ENCODE peak calls at places on chromosomes 1 and 21, in five cellular contexts. One of them, this sample, is unnamed.

GRCh38 chr1:116393015-116393414 is 20.0 kb downstream of the ATP1A1 start:
- DNase-seq in right lobe of liver: no peak
- DNase-seq in IMR-90: no peak
- DNase-seq in pancreas: no peak
- DNase-seq in CD8-positive, alpha-beta T cell: no peak
- DNase-seq in this sample: no peak

GRCh38 chr1:247110627-247111258 is 6.6 kb upstream of the ZNF669 start:
- DNase-seq in pancreas: no peak
- DNase-seq in CD8-positive, alpha-beta T cell: no peak
- DNase-seq in right lobe of liver: no peak
- DNase-seq in IMR-90: peak; percentile 6
- DNase-seq in this sample: no peak

GRCh38 chr1:17502326-17502778 is 37.1 kb upstream of the ARHGEF10L start:
- DNase-seq in IMR-90: peak; percentile 85
- DNase-seq in right lobe of liver: peak; percentile 86
- DNase-seq in pancreas: peak; percentile 99
- DNase-seq in CD8-positive, alpha-beta T cell: no peak
- DNase-seq in this sample: peak; percentile 93

GRCh38 chr1:170010443-170010842 is 64.1 kb downstream of the KIFAP3 start:
- DNase-seq in IMR-90: peak; percentile 55
- DNase-seq in pancreas: no peak
- DNase-seq in CD8-positive, alpha-beta T cell: no peak
- DNase-seq in right lobe of liver: no peak
- DNase-seq in this sample: peak; percentile 83

GRCh38 chr1:89672489-89673183 is 39.7 kb downstream of the LRRC8C start:
- DNase-seq in right lobe of liver: no peak
- DNase-seq in CD8-positive, alpha-beta T cell: no peak
- DNase-seq in pancreas: no peak
- DNase-seq in IMR-90: peak; percentile 65
- DNase-seq in this sample: no peak

GRCh38 chr1:36542962-36543515 is 60.3 kb upstream of the CSF3R start:
- DNase-seq in right lobe of liver: peak; percentile 26
- DNase-seq in IMR-90: no peak
- DNase-seq in pancreas: no peak
- DNase-seq in CD8-positive, alpha-beta T cell: no peak
- DNase-seq in this sample: no peak

GRCh38 chr1:112998592-112999235 is 42.7 kb upstream of the SLC16A1 start:
- DNase-seq in CD8-positive, alpha-beta T cell: no peak
- DNase-seq in right lobe of liver: peak; percentile 69
- DNase-seq in IMR-90: peak; percentile 71
- DNase-seq in pancreas: no peak
- DNase-seq in this sample: no peak

GRCh38 chr21:42209801-42210479 is 9.0 kb upstream of the ABCG1 start:
- DNase-seq in pancreas: no peak
- DNase-seq in right lobe of liver: no peak
- DNase-seq in CD8-positive, alpha-beta T cell: no peak
- DNase-seq in IMR-90: no peak
- DNase-seq in this sample: no peak

GRCh38 chr1:229282295-229282823 is 11.4 kb downstream of the RAB4A start:
- DNase-seq in CD8-positive, alpha-beta T cell: no peak
- DNase-seq in IMR-90: no peak
- DNase-seq in right lobe of liver: no peak
- DNase-seq in pancreas: no peak
- DNase-seq in this sample: no peak

GRCh38 chr1:229280037-229280828 is 9.3 kb downstream of the RAB4A start:
- DNase-seq in right lobe of liver: no peak
- DNase-seq in IMR-90: no peak
- DNase-seq in CD8-positive, alpha-beta T cell: no peak
- DNase-seq in pancreas: no peak
- DNase-seq in this sample: no peak

GRCh38 chr1:229279242-229279641 is 8.3 kb downstream of the RAB4A start:
- DNase-seq in pancreas: no peak
- DNase-seq in right lobe of liver: no peak
- DNase-seq in IMR-90: no peak
- DNase-seq in CD8-positive, alpha-beta T cell: no peak
- DNase-seq in this sample: no peak

GRCh38 chr1:229283183-229283611 is 12.3 kb downstream of the RAB4A start:
- DNase-seq in CD8-positive, alpha-beta T cell: no peak
- DNase-seq in pancreas: no peak
- DNase-seq in IMR-90: no peak
- DNase-seq in right lobe of liver: peak; percentile 77
- DNase-seq in this sample: no peak

DNA sequence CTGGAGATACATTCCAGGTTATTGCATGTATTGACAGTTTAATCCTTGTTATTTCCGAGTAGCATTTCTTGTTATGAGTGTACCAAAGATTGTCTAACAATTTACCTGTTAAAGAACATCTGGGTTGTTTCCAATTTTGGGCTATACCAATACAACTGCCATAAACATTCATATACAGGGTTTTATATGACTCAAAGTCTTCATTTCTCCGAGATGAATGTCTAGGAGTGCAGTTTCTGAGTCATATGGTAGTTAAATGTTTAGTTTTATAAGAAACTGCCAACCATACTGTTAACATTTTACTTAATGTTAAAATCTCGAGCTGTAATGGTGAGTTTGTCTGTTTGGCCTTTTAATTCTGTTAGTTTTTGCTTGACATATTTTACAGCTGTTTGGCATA is 10.0 kb downstream of the RAB4A start:
- DNase-seq in IMR-90: peak; percentile 68
- DNase-seq in right lobe of liver: no peak
- DNase-seq in CD8-positive, alpha-beta T cell: no peak
- DNase-seq in pancreas: no peak
- DNase-seq in this sample: no peak
- H3K4me1 ChIP-seq in IMR-90: peaks cover 12% of the 10 kb centered on the region
- H3K4me1 ChIP-seq in right lobe of liver: peaks cover 40% of the 10 kb centered on the region
- H3K4me1 ChIP-seq in CD8-positive, alpha-beta T cell: peaks cover 17% of the 10 kb centered on the region
- H3K4me1 ChIP-seq in pancreas: peaks cover 3% of the 10 kb centered on the region
- H3K4me1 ChIP-seq in this sample: peaks cover 37% of the 10 kb centered on the region

GRCh38 chr1:18970762-18971161 is 14.3 kb upstream of the IFFO2 start:
- DNase-seq in pancreas: no peak
- DNase-seq in CD8-positive, alpha-beta T cell: no peak
- DNase-seq in right lobe of liver: no peak
- DNase-seq in IMR-90: no peak
- DNase-seq in this sample: no peak

GRCh38 chr1:18974005-18974404 is 17.5 kb upstream of the IFFO2 start:
- DNase-seq in right lobe of liver: no peak
- DNase-seq in pancreas: no peak
- DNase-seq in IMR-90: no peak
- DNase-seq in CD8-positive, alpha-beta T cell: no peak
- DNase-seq in this sample: no peak

GRCh38 chr1:18973446-18973955 is 17.0 kb upstream of the IFFO2 start:
- DNase-seq in CD8-positive, alpha-beta T cell: no peak
- DNase-seq in IMR-90: no peak
- DNase-seq in right lobe of liver: no peak
- DNase-seq in pancreas: no peak
- DNase-seq in this sample: no peak

GRCh38 chr1:18972991-18973390 is 16.5 kb upstream of the IFFO2 start:
- DNase-seq in right lobe of liver: no peak
- DNase-seq in pancreas: no peak
- DNase-seq in CD8-positive, alpha-beta T cell: no peak
- DNase-seq in IMR-90: peak; percentile 34
- DNase-seq in this sample: no peak

DNA sequence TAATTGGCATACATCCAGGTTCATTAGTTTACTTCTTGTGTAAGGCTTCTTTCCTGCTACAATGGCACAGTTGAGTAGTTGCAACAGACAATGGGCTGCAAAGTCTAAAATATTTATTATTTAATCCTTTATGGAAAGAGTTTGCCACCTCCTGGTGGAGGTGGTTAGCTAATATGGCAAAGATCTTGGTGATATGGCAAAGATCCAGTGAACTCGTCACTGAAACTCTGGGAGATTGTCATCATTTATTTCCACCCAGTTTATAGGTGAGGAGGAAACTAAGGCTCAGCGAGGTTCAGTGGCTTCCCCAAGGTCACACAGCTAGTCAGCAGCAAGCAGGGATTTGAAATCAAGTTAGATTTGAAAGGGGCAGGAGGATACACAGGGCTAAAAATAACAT is 16.1 kb upstream of the IFFO2 start:
- DNase-seq in IMR-90: peak; percentile 26
- DNase-seq in CD8-positive, alpha-beta T cell: no peak
- DNase-seq in right lobe of liver: no peak
- DNase-seq in pancreas: no peak
- DNase-seq in this sample: peak; percentile 39
- TF ChIP-seq CTCF in IMR-90: peak; percentile 43
- TF ChIP-seq CTCF in CD8-positive, alpha-beta T cell: peak; percentile 59
- TF ChIP-seq CTCF in right lobe of liver: peak; percentile 54
- TF ChIP-seq CTCF in pancreas: no peak
- TF ChIP-seq CTCF in this sample: no peak

DNA sequence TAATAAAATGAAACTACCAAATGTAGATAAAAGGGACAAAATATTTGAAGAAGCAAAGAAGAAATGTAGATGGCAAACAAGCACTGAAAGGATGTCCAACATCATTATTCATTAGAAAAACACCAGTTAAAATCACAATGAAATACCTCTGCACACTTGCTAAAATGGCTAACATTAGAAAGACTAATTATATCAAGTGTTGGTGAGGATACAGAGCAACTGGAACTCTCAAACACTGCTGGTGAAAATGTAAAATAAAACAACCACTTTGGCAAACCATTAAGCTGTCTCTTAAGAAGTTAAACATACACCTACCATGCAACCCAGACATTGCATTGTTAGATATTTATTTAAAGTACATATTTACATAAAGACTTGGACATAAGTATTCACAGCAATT is 138.6 kb upstream of the FGGY start:
- DNase-seq in pancreas: no peak
- DNase-seq in right lobe of liver: no peak
- DNase-seq in IMR-90: no peak
- DNase-seq in CD8-positive, alpha-beta T cell: no peak
- DNase-seq in this sample: no peak
- H3K4me3 ChIP-seq in pancreas: no peak overlapping the region
- H3K4me3 ChIP-seq in right lobe of liver: no peak overlapping the region
- H3K4me3 ChIP-seq in IMR-90: no peak overlapping the region
- H3K4me3 ChIP-seq in CD8-positive, alpha-beta T cell: no peak overlapping the region
- H3K4me3 ChIP-seq in this sample: no peak overlapping the region

DNA sequence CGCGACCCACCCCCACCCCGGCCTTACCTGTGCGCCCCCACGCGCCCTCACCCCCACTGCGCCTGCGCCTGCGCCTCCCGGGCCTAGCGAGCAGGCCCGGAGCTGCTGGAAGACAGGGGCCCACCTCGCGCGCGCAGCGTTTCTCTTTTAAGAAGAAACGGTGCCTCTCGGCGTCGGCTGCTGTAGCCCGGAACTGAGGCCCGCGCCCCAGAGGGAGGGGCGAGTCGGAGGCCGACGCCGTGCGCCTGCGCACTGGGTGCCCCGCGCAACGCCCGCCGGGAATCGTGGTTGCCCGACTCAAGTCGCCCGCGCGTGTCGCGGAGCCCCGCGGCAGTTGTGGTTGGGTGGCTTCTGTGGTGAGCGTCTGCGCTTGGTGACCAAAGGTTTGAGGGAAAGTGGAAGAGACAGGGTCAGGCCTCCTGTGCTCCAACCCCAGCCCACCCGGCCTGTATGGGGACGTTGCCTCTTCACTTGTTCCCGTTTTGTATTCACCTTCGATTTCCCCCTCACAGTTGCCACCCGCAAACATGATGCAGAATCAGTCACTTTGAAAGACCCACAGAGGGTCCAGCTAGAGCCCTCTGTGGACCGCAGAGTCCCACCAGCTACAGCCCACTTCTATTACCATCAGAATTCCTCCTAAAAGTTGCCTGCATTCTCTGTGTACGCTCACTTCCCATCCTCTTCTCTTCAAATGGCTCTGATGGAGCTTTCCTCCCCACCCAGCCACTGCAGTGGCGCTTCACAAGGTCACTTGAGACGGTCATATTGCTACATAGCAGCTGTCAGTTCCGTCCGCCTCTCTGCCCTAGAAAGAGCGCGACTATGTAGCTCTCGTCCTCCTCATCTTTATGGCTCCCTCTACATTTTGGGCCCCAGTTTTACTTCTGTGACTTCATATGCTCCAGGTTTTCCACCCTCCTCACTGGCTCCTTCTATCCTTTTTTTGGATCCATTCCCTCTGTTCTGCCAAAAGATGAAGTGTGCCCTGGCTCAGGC is at the start of gene ZNF692:
- DNase-seq in IMR-90: peak; percentile 96
- DNase-seq in pancreas: peak; percentile 99
- DNase-seq in CD8-positive, alpha-beta T cell: peak; percentile 92
- DNase-seq in right lobe of liver: peak; percentile 99
- DNase-seq in this sample: peak; percentile 99
- H3K4me1 ChIP-seq in IMR-90: peaks cover 18% of the 10 kb centered on the region
- H3K4me1 ChIP-seq in pancreas: peaks cover 5% of the 10 kb centered on the region
- H3K4me1 ChIP-seq in CD8-positive, alpha-beta T cell: peaks cover 50% of the 10 kb centered on the region
- H3K4me1 ChIP-seq in right lobe of liver: peaks cover 11% of the 10 kb centered on the region
- H3K4me1 ChIP-seq in this sample: peaks cover 22% of the 10 kb centered on the region

GRCh38 chr1:22658385-22659163 is 5.5 kb downstream of the C1QB start:
- DNase-seq in IMR-90: no peak
- DNase-seq in CD8-positive, alpha-beta T cell: no peak
- DNase-seq in right lobe of liver: no peak
- DNase-seq in pancreas: no peak
- DNase-seq in this sample: no peak

GRCh38 chr1:22653741-22654140 is 705 bp downstream of the C1QB start:
- DNase-seq in pancreas: no peak
- DNase-seq in IMR-90: no peak
- DNase-seq in right lobe of liver: no peak
- DNase-seq in CD8-positive, alpha-beta T cell: no peak
- DNase-seq in this sample: no peak

GRCh38 chr1:22652457-22652856 is 579 bp upstream of the C1QB start:
- DNase-seq in pancreas: no peak
- DNase-seq in CD8-positive, alpha-beta T cell: no peak
- DNase-seq in right lobe of liver: no peak
- DNase-seq in IMR-90: no peak
- DNase-seq in this sample: no peak

GRCh38 chr1:22652881-22653316 is at the start of gene C1QB:
- DNase-seq in IMR-90: no peak
- DNase-seq in CD8-positive, alpha-beta T cell: no peak
- DNase-seq in pancreas: no peak
- DNase-seq in right lobe of liver: no peak
- DNase-seq in this sample: no peak

GRCh38 chr1:22654692-22655091 is 1.7 kb downstream of the C1QB start:
- DNase-seq in pancreas: no peak
- DNase-seq in CD8-positive, alpha-beta T cell: no peak
- DNase-seq in IMR-90: no peak
- DNase-seq in right lobe of liver: no peak
- DNase-seq in this sample: no peak
- TF ChIP-seq CTCF in pancreas: no peak
- TF ChIP-seq CTCF in CD8-positive, alpha-beta T cell: no peak
- TF ChIP-seq CTCF in IMR-90: no peak
- TF ChIP-seq CTCF in right lobe of liver: no peak
- TF ChIP-seq CTCF in this sample: no peak

GRCh38 chr1:59055908-59056719 is 240.8 kb upstream of the FGGY start:
- DNase-seq in right lobe of liver: no peak
- DNase-seq in CD8-positive, alpha-beta T cell: no peak
- DNase-seq in IMR-90: no peak
- DNase-seq in pancreas: no peak
- DNase-seq in this sample: no peak

GRCh38 chr1:59054172-59054571 is 242.7 kb upstream of the FGGY start:
- DNase-seq in pancreas: no peak
- DNase-seq in CD8-positive, alpha-beta T cell: no peak
- DNase-seq in IMR-90: no peak
- DNase-seq in right lobe of liver: no peak
- DNase-seq in this sample: no peak

GRCh38 chr1:59057801-59058200 is 239.1 kb upstream of the FGGY start:
- DNase-seq in right lobe of liver: no peak
- DNase-seq in pancreas: no peak
- DNase-seq in IMR-90: no peak
- DNase-seq in CD8-positive, alpha-beta T cell: no peak
- DNase-seq in this sample: no peak

GRCh38 chr1:59058681-59059441 is 238.0 kb upstream of the FGGY start:
- DNase-seq in IMR-90: no peak
- DNase-seq in right lobe of liver: no peak
- DNase-seq in CD8-positive, alpha-beta T cell: no peak
- DNase-seq in pancreas: no peak
- DNase-seq in this sample: no peak

GRCh38 chr1:59057211-59057694 is 239.6 kb upstream of the FGGY start:
- DNase-seq in right lobe of liver: peak; percentile 78
- DNase-seq in IMR-90: peak; percentile 93
- DNase-seq in CD8-positive, alpha-beta T cell: no peak
- DNase-seq in pancreas: peak; percentile 62
- DNase-seq in this sample: peak; percentile 70
- H3K4me3 ChIP-seq in right lobe of liver: no peak overlapping the region
- H3K4me3 ChIP-seq in IMR-90: no peak overlapping the region
- H3K4me3 ChIP-seq in CD8-positive, alpha-beta T cell: no peak overlapping the region
- H3K4me3 ChIP-seq in pancreas: peak overlapping the region; percentile 19
- H3K4me3 ChIP-seq in this sample: no peak overlapping the region

This sample was measured in mucosa of descending colon.